ENCODE peak calls at places on chromosomes 12 and 14, in eight cellular contexts. One of them, this sample, is unnamed.

GRCh38 chr14:56170028-56170427 is 51.8 kb downstream of the PELI2 start:
- DNase-seq in Peyer's patch: no peak
- DNase-seq in stomach: no peak
- DNase-seq in BJ: no peak
- DNase-seq in SK-N-SH: no peak
- DNase-seq in RWPE2: no peak
- DNase-seq in left lung: no peak
- DNase-seq in H7: no peak
- DNase-seq in this sample: no peak

GRCh38 chr14:64659366-64659765 is 44.9 kb upstream of the PLEKHG3 start:
- DNase-seq in Peyer's patch: no peak
- DNase-seq in stomach: no peak
- DNase-seq in BJ: no peak
- DNase-seq in SK-N-SH: no peak
- DNase-seq in RWPE2: no peak
- DNase-seq in left lung: no peak
- DNase-seq in H7: no peak
- DNase-seq in this sample: no peak

GRCh38 chr12:56411781-56412639 is 37.2 kb downstream of the TIMELESS start:
- DNase-seq in Peyer's patch: no peak
- DNase-seq in stomach: no peak
- DNase-seq in BJ: no peak
- DNase-seq in SK-N-SH: no peak
- DNase-seq in RWPE2: no peak
- DNase-seq in left lung: no peak
- DNase-seq in H7: no peak
- DNase-seq in this sample: no peak

GRCh38 chr12:47942327-47943230 is 20.8 kb upstream of the TMEM106C start:
- DNase-seq in Peyer's patch: no peak
- DNase-seq in stomach: peak
- DNase-seq in BJ: no peak
- DNase-seq in SK-N-SH: peak
- DNase-seq in RWPE2: no peak
- DNase-seq in left lung: no peak
- DNase-seq in H7: peak
- DNase-seq in this sample: no peak

GRCh38 chr12:83827860-83828259 is 1084.7 kb downstream of the SLC6A15 start:
- DNase-seq in Peyer's patch: no peak
- DNase-seq in stomach: no peak
- DNase-seq in BJ: no peak
- DNase-seq in SK-N-SH: no peak
- DNase-seq in RWPE2: no peak
- DNase-seq in left lung: no peak
- DNase-seq in H7: no peak
- DNase-seq in this sample: no peak

GRCh38 chr12:55072093-55072492 is 52.3 kb downstream of the NEUROD4 start:
- DNase-seq in Peyer's patch: peak
- DNase-seq in stomach: peak
- DNase-seq in BJ: no peak
- DNase-seq in SK-N-SH: no peak
- DNase-seq in RWPE2: no peak
- DNase-seq in left lung: peak
- DNase-seq in H7: peak
- DNase-seq in this sample: peak

GRCh38 chr14:93894992-93895391 is 32.2 kb upstream of the FAM181A start:
- DNase-seq in Peyer's patch: no peak
- DNase-seq in stomach: no peak
- DNase-seq in BJ: no peak
- DNase-seq in SK-N-SH: peak
- DNase-seq in RWPE2: no peak
- DNase-seq in left lung: no peak
- DNase-seq in H7: peak
- DNase-seq in this sample: no peak

GRCh38 chr12:111868676-111869588 is 26.9 kb downstream of the MAPKAPK5 start:
- DNase-seq in Peyer's patch: no peak
- DNase-seq in stomach: no peak
- DNase-seq in BJ: no peak
- DNase-seq in SK-N-SH: no peak
- DNase-seq in RWPE2: no peak
- DNase-seq in left lung: no peak
- DNase-seq in H7: peak
- DNase-seq in this sample: no peak

GRCh38 chr12:123478762-123479161 is 20.8 kb downstream of the SNRNP35 start:
- DNase-seq in Peyer's patch: no peak
- DNase-seq in stomach: no peak
- DNase-seq in BJ: no peak
- DNase-seq in SK-N-SH: no peak
- DNase-seq in RWPE2: no peak
- DNase-seq in left lung: no peak
- DNase-seq in H7: no peak
- DNase-seq in this sample: no peak

GRCh38 chr12:40970320-40970907 is 217.7 kb upstream of the PDZRN4 start:
- DNase-seq in Peyer's patch: no peak
- DNase-seq in stomach: no peak
- DNase-seq in BJ: no peak
- DNase-seq in SK-N-SH: no peak
- DNase-seq in RWPE2: no peak
- DNase-seq in left lung: no peak
- DNase-seq in H7: peak
- DNase-seq in this sample: no peak

GRCh38 chr12:76942276-76942675 is 63.5 kb upstream of the CSRP2 start:
- DNase-seq in Peyer's patch: no peak
- DNase-seq in stomach: no peak
- DNase-seq in BJ: peak
- DNase-seq in SK-N-SH: no peak
- DNase-seq in RWPE2: no peak
- DNase-seq in left lung: no peak
- DNase-seq in H7: no peak
- DNase-seq in this sample: no peak

GRCh38 chr12:12439636-12440035 is 82.8 kb downstream of the BORCS5 start:
- DNase-seq in Peyer's patch: no peak
- DNase-seq in stomach: no peak
- DNase-seq in BJ: no peak
- DNase-seq in SK-N-SH: no peak
- DNase-seq in RWPE2: peak
- DNase-seq in left lung: no peak
- DNase-seq in H7: no peak
- DNase-seq in this sample: no peak

GRCh38 chr12:13472690-13473089 is 276.2 kb downstream of the EMP1 start:
- DNase-seq in Peyer's patch: no peak
- DNase-seq in stomach: no peak
- DNase-seq in BJ: no peak
- DNase-seq in SK-N-SH: no peak
- DNase-seq in RWPE2: no peak
- DNase-seq in left lung: no peak
- DNase-seq in H7: no peak
- DNase-seq in this sample: peak

GRCh38 chr12:507261-507853 is 47.6 kb downstream of the B4GALNT3 start:
- DNase-seq in Peyer's patch: no peak
- DNase-seq in stomach: peak
- DNase-seq in BJ: no peak
- DNase-seq in SK-N-SH: no peak
- DNase-seq in RWPE2: no peak
- DNase-seq in left lung: no peak
- DNase-seq in H7: peak
- DNase-seq in this sample: no peak

GRCh38 chr14:52348279-52348678 is 34.2 kb downstream of the PTGER2 start:
- DNase-seq in Peyer's patch: no peak
- DNase-seq in stomach: no peak
- DNase-seq in BJ: no peak
- DNase-seq in SK-N-SH: no peak
- DNase-seq in RWPE2: no peak
- DNase-seq in left lung: no peak
- DNase-seq in H7: no peak
- DNase-seq in this sample: no peak

GRCh38 chr14:74979442-74980397 is 23.0 kb upstream of the EIF2B2 start:
- DNase-seq in Peyer's patch: no peak
- DNase-seq in stomach: no peak
- DNase-seq in BJ: no peak
- DNase-seq in SK-N-SH: peak
- DNase-seq in RWPE2: peak
- DNase-seq in left lung: no peak
- DNase-seq in H7: peak
- DNase-seq in this sample: no peak

GRCh38 chr12:113862570-113863454 is 103.3 kb downstream of the RBM19 start:
- DNase-seq in Peyer's patch: no peak
- DNase-seq in stomach: no peak
- DNase-seq in BJ: peak
- DNase-seq in SK-N-SH: no peak
- DNase-seq in RWPE2: no peak
- DNase-seq in left lung: no peak
- DNase-seq in H7: no peak
- DNase-seq in this sample: no peak

GRCh38 chr12:98533723-98534251 is 18.4 kb downstream of the TMPO start:
- DNase-seq in Peyer's patch: no peak
- DNase-seq in stomach: no peak
- DNase-seq in BJ: no peak
- DNase-seq in SK-N-SH: no peak
- DNase-seq in RWPE2: no peak
- DNase-seq in left lung: no peak
- DNase-seq in H7: no peak
- DNase-seq in this sample: no peak

GRCh38 chr12:11693626-11694025 is 44.2 kb downstream of the ETV6 start:
- DNase-seq in Peyer's patch: no peak
- DNase-seq in stomach: no peak
- DNase-seq in BJ: no peak
- DNase-seq in SK-N-SH: no peak
- DNase-seq in RWPE2: no peak
- DNase-seq in left lung: no peak
- DNase-seq in H7: no peak
- DNase-seq in this sample: no peak

GRCh38 chr12:26939192-26939832 is 1.0 kb downstream of the FGFR1OP2 start:
- DNase-seq in Peyer's patch: no peak
- DNase-seq in stomach: no peak
- DNase-seq in BJ: no peak
- DNase-seq in SK-N-SH: no peak
- DNase-seq in RWPE2: no peak
- DNase-seq in left lung: no peak
- DNase-seq in H7: no peak
- DNase-seq in this sample: no peak

GRCh38 chr12:54455760-54456469 is 17.5 kb downstream of the GTSF1 start:
- DNase-seq in Peyer's patch: no peak
- DNase-seq in stomach: no peak
- DNase-seq in BJ: no peak
- DNase-seq in SK-N-SH: no peak
- DNase-seq in RWPE2: no peak
- DNase-seq in left lung: no peak
- DNase-seq in H7: no peak
- DNase-seq in this sample: no peak

DNA sequence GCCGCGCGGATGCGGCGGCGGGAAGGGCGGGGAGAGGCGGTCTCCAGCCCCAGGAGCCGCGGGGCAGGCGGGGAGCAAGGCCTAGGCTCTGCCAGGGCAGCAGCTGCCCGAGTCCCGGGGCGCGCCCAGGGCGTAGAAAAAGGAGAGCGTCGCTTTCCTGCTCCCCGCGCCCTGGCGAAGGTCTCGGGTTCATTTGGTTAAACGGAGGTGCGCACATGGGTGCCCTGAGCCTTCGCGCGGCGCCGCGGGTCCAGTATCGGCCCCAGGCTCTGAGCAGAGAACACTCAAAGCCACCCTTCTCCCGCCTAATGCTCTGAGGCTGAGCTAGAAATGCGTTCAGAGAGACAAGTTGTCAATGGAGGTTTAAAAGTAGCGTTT is 1.4 kb downstream of the TMEM132C start:
- DNase-seq in Peyer's patch: no peak
- DNase-seq in stomach: no peak
- DNase-seq in BJ: no peak
- DNase-seq in SK-N-SH: peak
- DNase-seq in RWPE2: no peak
- DNase-seq in left lung: no peak
- DNase-seq in H7: peak
- DNase-seq in this sample: no peak
- H3K4me3 ChIP-seq in Peyer's patch: peak
- H3K4me3 ChIP-seq in stomach: peak
- H3K4me3 ChIP-seq in BJ: no peak
- H3K4me3 ChIP-seq in SK-N-SH: no peak
- H3K4me3 ChIP-seq in RWPE2: no peak
- H3K4me3 ChIP-seq in left lung: peak
- H3K4me3 ChIP-seq in H7: peak
- H3K4me3 ChIP-seq in this sample: no peak

GRCh38 chr12:75819512-75819911 is 212.1 kb downstream of the PHLDA1 start:
- DNase-seq in Peyer's patch: no peak
- DNase-seq in stomach: no peak
- DNase-seq in BJ: no peak
- DNase-seq in SK-N-SH: no peak
- DNase-seq in RWPE2: no peak
- DNase-seq in left lung: no peak
- DNase-seq in H7: no peak
- DNase-seq in this sample: no peak
- H3K4me3 ChIP-seq in Peyer's patch: no peak
- H3K4me3 ChIP-seq in stomach: no peak
- H3K4me3 ChIP-seq in BJ: no peak
- H3K4me3 ChIP-seq in SK-N-SH: no peak
- H3K4me3 ChIP-seq in RWPE2: no peak
- H3K4me3 ChIP-seq in left lung: no peak
- H3K4me3 ChIP-seq in H7: no peak
- H3K4me3 ChIP-seq in this sample: no peak

DNA sequence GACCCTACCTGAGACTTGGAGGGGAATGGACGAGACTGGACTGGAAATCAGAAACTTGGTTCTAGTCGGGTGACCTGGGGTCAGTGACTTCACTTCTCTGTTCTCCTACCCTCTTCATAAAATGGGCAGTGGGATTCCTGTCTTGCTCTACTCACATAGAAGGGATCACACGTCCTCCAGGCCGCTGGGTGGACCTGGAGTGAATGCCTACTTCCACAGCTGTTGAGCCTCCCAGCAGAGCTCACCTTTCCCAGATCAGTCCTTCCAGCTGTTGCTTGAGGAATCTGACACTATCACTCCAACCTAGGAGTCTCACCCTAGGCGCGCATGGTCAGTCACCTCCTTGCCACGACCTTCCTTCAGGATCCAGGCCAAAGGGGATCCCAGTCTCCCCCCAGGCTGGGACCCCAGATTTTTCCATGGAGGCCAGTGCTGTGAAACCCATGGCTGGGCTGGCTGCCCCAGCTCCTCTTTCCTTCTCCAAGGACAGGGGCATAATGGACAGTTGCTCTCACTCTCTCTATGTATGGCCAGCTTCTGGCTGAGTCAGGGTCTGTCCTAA is 641 bp downstream of the ACVRL1 start:
- DNase-seq in Peyer's patch: no peak
- DNase-seq in stomach: no peak
- DNase-seq in BJ: no peak
- DNase-seq in SK-N-SH: no peak
- DNase-seq in RWPE2: peak
- DNase-seq in left lung: no peak
- DNase-seq in H7: no peak
- DNase-seq in this sample: no peak
- H3K4me3 ChIP-seq in Peyer's patch: peak
- H3K4me3 ChIP-seq in stomach: peak
- H3K4me3 ChIP-seq in BJ: peak
- H3K4me3 ChIP-seq in SK-N-SH: no peak
- H3K4me3 ChIP-seq in RWPE2: no peak
- H3K4me3 ChIP-seq in left lung: peak
- H3K4me3 ChIP-seq in H7: peak
- H3K4me3 ChIP-seq in this sample: no peak

DNA sequence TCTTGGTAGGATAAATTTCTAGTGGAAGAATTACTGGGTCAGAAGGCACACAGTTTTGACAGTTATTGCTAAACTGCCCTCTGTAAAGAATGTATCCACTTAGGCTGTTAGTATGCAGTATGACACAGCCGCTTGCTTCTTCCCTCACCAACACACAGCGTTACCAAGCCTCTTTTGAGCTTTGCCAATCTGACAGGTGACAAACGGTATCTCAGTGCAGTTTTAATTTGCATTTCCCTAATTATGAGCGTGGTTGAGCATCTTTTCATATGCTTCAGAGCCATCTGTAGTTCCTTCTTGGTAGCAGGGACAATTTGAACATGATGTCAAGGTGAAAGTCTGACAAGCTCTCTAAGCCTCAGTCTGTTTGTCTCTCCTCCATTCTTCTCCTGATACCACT is 42.8 kb downstream of the HRK start:
- DNase-seq in Peyer's patch: no peak
- DNase-seq in stomach: no peak
- DNase-seq in BJ: no peak
- DNase-seq in SK-N-SH: no peak
- DNase-seq in RWPE2: no peak
- DNase-seq in left lung: no peak
- DNase-seq in H7: no peak
- DNase-seq in this sample: no peak
- H3K4me3 ChIP-seq in Peyer's patch: no peak
- H3K4me3 ChIP-seq in stomach: no peak
- H3K4me3 ChIP-seq in BJ: no peak
- H3K4me3 ChIP-seq in SK-N-SH: no peak
- H3K4me3 ChIP-seq in RWPE2: no peak
- H3K4me3 ChIP-seq in left lung: no peak
- H3K4me3 ChIP-seq in H7: no peak
- H3K4me3 ChIP-seq in this sample: no peak

This sample was measured in GM12864.